ENCODE peak calls at places on chromosomes 6 and 20, in seven cellular contexts. One of them, this sample, is unnamed.

GRCh38 chr20:13995841-13996240 is 525 bp downstream of the MACROD2 start:
- DNase-seq in GM23338: peak; percentile 65
- DNase-seq in mesothelial cell of epicardium: peak; percentile 57
- DNase-seq in lower lobe of right lung: peak; percentile 74
- DNase-seq in uterus: peak; percentile 17
- DNase-seq in endodermal cell: peak; percentile 79
- DNase-seq in lung: peak; percentile 34
- DNase-seq in this sample: peak; percentile 71

GRCh38 chr6:73264446-73264845 is 1.4 kb upstream of the KHDC1 start:
- DNase-seq in GM23338: no peak
- DNase-seq in endodermal cell: no peak
- DNase-seq in lung: no peak
- DNase-seq in uterus: no peak
- DNase-seq in lower lobe of right lung: no peak
- DNase-seq in mesothelial cell of epicardium: no peak
- DNase-seq in this sample: no peak

GRCh38 chr20:32762754-32763201 is 593 bp downstream of the DNMT3B start:
- DNase-seq in lower lobe of right lung: no peak
- DNase-seq in uterus: no peak
- DNase-seq in lung: no peak
- DNase-seq in mesothelial cell of epicardium: peak; percentile 58
- DNase-seq in GM23338: no peak
- DNase-seq in endodermal cell: peak; percentile 63
- DNase-seq in this sample: peak; percentile 79

GRCh38 chr6:56819604-56820003 is 135.3 kb upstream of the BEND6 start:
- DNase-seq in lower lobe of right lung: no peak
- DNase-seq in uterus: no peak
- DNase-seq in lung: no peak
- DNase-seq in endodermal cell: no peak
- DNase-seq in GM23338: no peak
- DNase-seq in mesothelial cell of epicardium: no peak
- DNase-seq in this sample: no peak

GRCh38 chr6:131015630-131016263 is 47.3 kb downstream of the EPB41L2 start:
- DNase-seq in GM23338: no peak
- DNase-seq in lung: no peak
- DNase-seq in lower lobe of right lung: no peak
- DNase-seq in uterus: no peak
- DNase-seq in endodermal cell: no peak
- DNase-seq in mesothelial cell of epicardium: no peak
- DNase-seq in this sample: no peak

GRCh38 chr6:122061855-122062254 is 337.6 kb upstream of the HSF2 start:
- DNase-seq in GM23338: no peak
- DNase-seq in endodermal cell: no peak
- DNase-seq in lung: no peak
- DNase-seq in lower lobe of right lung: no peak
- DNase-seq in uterus: no peak
- DNase-seq in mesothelial cell of epicardium: no peak
- DNase-seq in this sample: no peak

GRCh38 chr6:122647765-122648164 is 37.6 kb downstream of the PKIB start:
- DNase-seq in lower lobe of right lung: no peak
- DNase-seq in endodermal cell: no peak
- DNase-seq in uterus: no peak
- DNase-seq in lung: no peak
- DNase-seq in mesothelial cell of epicardium: no peak
- DNase-seq in GM23338: no peak
- DNase-seq in this sample: no peak

GRCh38 chr6:131979515-131980337 is 28.6 kb upstream of the CCN2 start:
- DNase-seq in lower lobe of right lung: no peak
- DNase-seq in endodermal cell: no peak
- DNase-seq in uterus: no peak
- DNase-seq in mesothelial cell of epicardium: no peak
- DNase-seq in lung: no peak
- DNase-seq in GM23338: no peak
- DNase-seq in this sample: no peak

GRCh38 chr6:135300576-135300975 is 119.5 kb downstream of the MYB start:
- DNase-seq in lower lobe of right lung: no peak
- DNase-seq in uterus: no peak
- DNase-seq in endodermal cell: no peak
- DNase-seq in GM23338: no peak
- DNase-seq in lung: no peak
- DNase-seq in mesothelial cell of epicardium: no peak
- DNase-seq in this sample: no peak

DNA sequence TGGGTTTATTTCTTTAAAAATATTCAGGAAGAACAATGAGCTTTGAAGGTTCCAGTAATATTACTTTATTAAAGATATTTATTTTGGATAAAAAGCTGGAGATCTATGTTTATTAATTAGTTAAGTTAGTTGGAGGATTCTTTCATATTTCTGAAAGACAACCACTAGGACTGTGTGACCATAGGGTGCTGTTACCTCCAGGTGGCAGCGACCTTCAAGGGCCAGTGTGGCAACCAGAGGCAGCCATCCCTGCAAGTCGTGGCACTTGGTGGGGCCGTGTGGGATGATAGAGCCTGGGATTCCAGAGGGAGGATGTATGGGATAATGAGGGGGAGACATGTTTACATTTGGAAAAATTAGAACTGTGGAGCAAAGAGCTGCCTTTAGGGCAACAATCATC is 95.5 kb upstream of the SCP2D1 start:
- DNase-seq in GM23338: peak; percentile 25
- DNase-seq in lower lobe of right lung: no peak
- DNase-seq in lung: no peak
- DNase-seq in endodermal cell: no peak
- DNase-seq in uterus: no peak
- DNase-seq in mesothelial cell of epicardium: no peak
- DNase-seq in this sample: no peak
- TF ChIP-seq CTCF in GM23338: peak; percentile 48
- TF ChIP-seq CTCF in lower lobe of right lung: no peak
- TF ChIP-seq CTCF in lung: no peak
- TF ChIP-seq CTCF in endodermal cell: peak; percentile 61
- TF ChIP-seq CTCF in uterus: no peak
- TF ChIP-seq CTCF in mesothelial cell of epicardium: no peak
- TF ChIP-seq CTCF in this sample: no peak

DNA sequence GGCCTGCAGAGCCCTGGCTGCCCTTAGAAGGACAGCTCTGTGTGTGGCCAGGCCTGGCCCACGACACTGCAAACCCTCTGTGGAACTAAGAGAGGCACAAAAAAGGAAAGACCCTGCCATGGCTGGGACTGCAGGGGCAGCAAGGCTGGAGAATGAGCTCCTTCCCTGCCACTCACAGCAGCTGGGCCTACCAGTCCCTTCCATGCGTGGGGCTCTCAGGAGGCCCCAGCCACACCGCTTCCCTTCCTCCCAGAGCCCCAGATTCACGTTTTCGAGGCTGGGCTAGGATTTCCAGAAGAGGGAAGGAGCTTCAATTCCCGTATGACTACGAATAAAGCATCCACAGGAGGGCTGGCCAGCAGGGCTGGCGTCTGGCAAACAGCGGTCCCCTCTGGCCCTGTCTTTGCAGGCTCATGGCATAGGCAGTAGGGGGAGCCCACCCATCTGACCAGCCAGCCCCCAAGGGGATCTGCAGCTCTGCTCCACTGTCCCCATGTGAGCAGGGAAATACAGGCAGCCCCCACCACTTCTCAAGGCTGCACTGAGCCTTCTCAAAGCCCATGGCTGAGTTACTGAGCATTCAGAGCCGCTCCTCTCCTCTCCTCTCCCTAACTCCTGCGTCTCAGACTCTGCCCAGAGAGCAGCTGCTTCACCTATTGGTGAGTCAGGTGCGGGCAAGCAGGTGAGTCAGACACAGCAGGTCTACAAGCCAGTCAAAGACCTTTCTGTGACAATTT is 53.1 kb downstream of the NINL start:
- DNase-seq in GM23338: peak; percentile 61
- DNase-seq in mesothelial cell of epicardium: no peak
- DNase-seq in lung: no peak
- DNase-seq in endodermal cell: peak; percentile 70
- DNase-seq in uterus: no peak
- DNase-seq in lower lobe of right lung: no peak
- DNase-seq in this sample: no peak
- TF ChIP-seq CTCF in GM23338: peak; percentile 55
- TF ChIP-seq CTCF in mesothelial cell of epicardium: no peak
- TF ChIP-seq CTCF in lung: no peak
- TF ChIP-seq CTCF in endodermal cell: peak; percentile 47
- TF ChIP-seq CTCF in uterus: no peak
- TF ChIP-seq CTCF in lower lobe of right lung: no peak
- TF ChIP-seq CTCF in this sample: no peak

GRCh38 chr20:24895898-24896658 is 53.0 kb upstream of the CST7 start:
- DNase-seq in lower lobe of right lung: no peak
- DNase-seq in uterus: no peak
- DNase-seq in lung: no peak
- DNase-seq in endodermal cell: no peak
- DNase-seq in GM23338: no peak
- DNase-seq in mesothelial cell of epicardium: no peak
- DNase-seq in this sample: no peak
- TF ChIP-seq CTCF in lower lobe of right lung: no peak
- TF ChIP-seq CTCF in uterus: no peak
- TF ChIP-seq CTCF in lung: no peak
- TF ChIP-seq CTCF in endodermal cell: no peak
- TF ChIP-seq CTCF in GM23338: no peak
- TF ChIP-seq CTCF in mesothelial cell of epicardium: no peak
- TF ChIP-seq CTCF in this sample: no peak

DNA sequence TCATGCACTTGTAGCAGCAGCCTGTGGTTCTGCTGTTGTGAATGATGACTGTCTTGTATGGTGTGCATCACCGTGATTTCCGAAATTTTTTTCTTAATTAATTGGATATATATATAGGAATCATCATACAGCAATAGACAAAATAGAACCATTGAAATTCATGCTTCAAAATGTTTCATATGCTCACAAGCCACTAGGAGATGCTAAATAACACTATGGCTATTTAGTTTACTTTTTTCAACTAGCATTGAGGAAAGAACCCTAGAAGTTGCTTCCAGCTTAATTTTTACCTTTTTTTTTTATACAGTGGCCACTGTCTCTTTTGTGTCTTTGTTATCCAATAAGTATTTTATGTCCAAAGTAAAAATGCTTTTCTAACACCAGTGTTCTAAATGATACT is 485.4 kb downstream of the CDKAL1 start:
- DNase-seq in lung: no peak
- DNase-seq in lower lobe of right lung: no peak
- DNase-seq in endodermal cell: no peak
- DNase-seq in mesothelial cell of epicardium: no peak
- DNase-seq in GM23338: no peak
- DNase-seq in uterus: no peak
- DNase-seq in this sample: no peak
- TF ChIP-seq CTCF in lung: no peak
- TF ChIP-seq CTCF in lower lobe of right lung: no peak
- TF ChIP-seq CTCF in endodermal cell: no peak
- TF ChIP-seq CTCF in mesothelial cell of epicardium: no peak
- TF ChIP-seq CTCF in GM23338: no peak
- TF ChIP-seq CTCF in uterus: no peak
- TF ChIP-seq CTCF in this sample: peak; percentile 74

DNA sequence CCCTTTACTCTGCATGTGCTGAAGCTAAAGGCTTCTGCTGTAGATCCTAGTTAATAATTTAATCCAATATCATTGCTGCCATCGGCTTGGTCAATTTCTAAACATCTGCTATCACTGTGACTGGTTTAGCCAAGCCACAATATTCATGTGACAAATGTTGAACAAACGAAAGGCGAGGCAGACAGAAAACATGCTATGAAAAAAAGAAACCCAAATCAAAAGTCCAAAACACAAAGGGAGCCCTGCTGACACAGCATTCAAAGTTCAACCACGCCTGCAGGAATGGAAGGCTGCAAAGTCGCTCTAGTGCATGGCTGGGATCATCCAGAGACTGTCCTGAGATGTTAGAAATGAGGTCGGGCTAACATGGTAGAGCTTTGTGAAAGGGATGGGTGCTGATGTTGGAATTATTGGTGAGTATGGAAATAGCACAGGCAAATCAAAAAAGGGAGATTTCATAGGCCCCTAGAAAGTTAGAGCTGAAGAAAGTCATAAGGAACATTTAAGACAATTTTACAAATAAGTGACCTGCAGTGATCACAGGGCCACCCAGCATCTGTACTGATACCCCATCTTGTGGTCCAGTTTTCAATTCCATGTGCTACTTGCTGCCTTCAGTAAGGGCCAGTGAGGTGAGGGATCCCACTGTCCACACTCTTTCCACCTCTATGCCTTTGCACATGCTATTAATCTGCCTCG is 8.8 kb upstream of the NHSL1 start:
- DNase-seq in uterus: no peak
- DNase-seq in GM23338: no peak
- DNase-seq in mesothelial cell of epicardium: no peak
- DNase-seq in lower lobe of right lung: no peak
- DNase-seq in endodermal cell: no peak
- DNase-seq in lung: no peak
- DNase-seq in this sample: no peak
- TF ChIP-seq CTCF in uterus: no peak
- TF ChIP-seq CTCF in GM23338: peak; percentile 46
- TF ChIP-seq CTCF in mesothelial cell of epicardium: no peak
- TF ChIP-seq CTCF in lower lobe of right lung: no peak
- TF ChIP-seq CTCF in endodermal cell: no peak
- TF ChIP-seq CTCF in lung: no peak
- TF ChIP-seq CTCF in this sample: no peak

GRCh38 chr6:156593893-156594292 is 183.3 kb upstream of the ARID1B start:
- DNase-seq in lower lobe of right lung: no peak
- DNase-seq in GM23338: no peak
- DNase-seq in mesothelial cell of epicardium: no peak
- DNase-seq in endodermal cell: no peak
- DNase-seq in uterus: no peak
- DNase-seq in lung: no peak
- DNase-seq in this sample: no peak

GRCh38 chr6:156589281-156589680 is 187.9 kb upstream of the ARID1B start:
- DNase-seq in GM23338: no peak
- DNase-seq in mesothelial cell of epicardium: no peak
- DNase-seq in lower lobe of right lung: no peak
- DNase-seq in lung: no peak
- DNase-seq in endodermal cell: no peak
- DNase-seq in uterus: no peak
- DNase-seq in this sample: no peak

GRCh38 chr6:156595481-156595880 is 181.7 kb upstream of the ARID1B start:
- DNase-seq in endodermal cell: no peak
- DNase-seq in uterus: no peak
- DNase-seq in lower lobe of right lung: no peak
- DNase-seq in GM23338: no peak
- DNase-seq in lung: no peak
- DNase-seq in mesothelial cell of epicardium: no peak
- DNase-seq in this sample: no peak

GRCh38 chr6:156590482-156590881 is 186.7 kb upstream of the ARID1B start:
- DNase-seq in lower lobe of right lung: no peak
- DNase-seq in lung: no peak
- DNase-seq in mesothelial cell of epicardium: no peak
- DNase-seq in GM23338: peak; percentile 18
- DNase-seq in endodermal cell: peak; percentile 63
- DNase-seq in uterus: no peak
- DNase-seq in this sample: no peak

GRCh38 chr6:156593127-156593526 is 184.1 kb upstream of the ARID1B start:
- DNase-seq in lower lobe of right lung: no peak
- DNase-seq in mesothelial cell of epicardium: no peak
- DNase-seq in endodermal cell: no peak
- DNase-seq in uterus: no peak
- DNase-seq in GM23338: no peak
- DNase-seq in lung: no peak
- DNase-seq in this sample: no peak
- TF ChIP-seq CTCF in lower lobe of right lung: no peak
- TF ChIP-seq CTCF in mesothelial cell of epicardium: no peak
- TF ChIP-seq CTCF in endodermal cell: no peak
- TF ChIP-seq CTCF in uterus: no peak
- TF ChIP-seq CTCF in GM23338: no peak
- TF ChIP-seq CTCF in lung: no peak
- TF ChIP-seq CTCF in this sample: no peak

This sample was measured in chondrocyte.